ENCODE peak calls at places on chromosomes 3 and 15, in five cellular contexts. One of them, this sample, is unnamed.

GRCh38 chr15:92164327-92165000 is 229.2 kb upstream of the ST8SIA2 start:
- DNase-seq in AML-193: no peak
- DNase-seq in activated naive CD4-positive, alpha-beta T cell treated with anti-CD3 and anti-CD28 coated beads, Interleukin-2, amount 50 U/mL, for 16 hours: no peak
- DNase-seq in progenitor cell of endocrine pancreas: no peak
- DNase-seq in CD8-positive, alpha-beta memory T cell: no peak
- DNase-seq in this sample: no peak

GRCh38 chr3:39153977-39154299 is 547 bp upstream of the CSRNP1 start:
- DNase-seq in AML-193: no peak
- DNase-seq in activated naive CD4-positive, alpha-beta T cell treated with anti-CD3 and anti-CD28 coated beads, Interleukin-2, amount 50 U/mL, for 16 hours: no peak
- DNase-seq in progenitor cell of endocrine pancreas: no peak
- DNase-seq in CD8-positive, alpha-beta memory T cell: no peak
- DNase-seq in this sample: no peak

GRCh38 chr15:67190326-67190725 is 64.1 kb downstream of the AAGAB start:
- DNase-seq in AML-193: no peak
- DNase-seq in activated naive CD4-positive, alpha-beta T cell treated with anti-CD3 and anti-CD28 coated beads, Interleukin-2, amount 50 U/mL, for 16 hours: no peak
- DNase-seq in progenitor cell of endocrine pancreas: no peak
- DNase-seq in CD8-positive, alpha-beta memory T cell: no peak
- DNase-seq in this sample: no peak

GRCh38 chr3:142784228-142784627 is 60.4 kb downstream of the TRPC1 start:
- DNase-seq in AML-193: no peak
- DNase-seq in activated naive CD4-positive, alpha-beta T cell treated with anti-CD3 and anti-CD28 coated beads, Interleukin-2, amount 50 U/mL, for 16 hours: no peak
- DNase-seq in progenitor cell of endocrine pancreas: no peak
- DNase-seq in CD8-positive, alpha-beta memory T cell: no peak
- DNase-seq in this sample: no peak

GRCh38 chr3:34483290-34483887 is 685.0 kb downstream of the PDCD6IP start:
- DNase-seq in AML-193: no peak
- DNase-seq in activated naive CD4-positive, alpha-beta T cell treated with anti-CD3 and anti-CD28 coated beads, Interleukin-2, amount 50 U/mL, for 16 hours: no peak
- DNase-seq in progenitor cell of endocrine pancreas: no peak
- DNase-seq in CD8-positive, alpha-beta memory T cell: no peak
- DNase-seq in this sample: no peak

GRCh38 chr3:120428904-120429303 is 21.9 kb downstream of the FSTL1 start:
- DNase-seq in AML-193: no peak
- DNase-seq in activated naive CD4-positive, alpha-beta T cell treated with anti-CD3 and anti-CD28 coated beads, Interleukin-2, amount 50 U/mL, for 16 hours: no peak
- DNase-seq in progenitor cell of endocrine pancreas: no peak
- DNase-seq in CD8-positive, alpha-beta memory T cell: no peak
- DNase-seq in this sample: no peak

GRCh38 chr3:71462586-71462985 is 120.9 kb downstream of the FOXP1 start:
- DNase-seq in AML-193: no peak
- DNase-seq in activated naive CD4-positive, alpha-beta T cell treated with anti-CD3 and anti-CD28 coated beads, Interleukin-2, amount 50 U/mL, for 16 hours: no peak
- DNase-seq in progenitor cell of endocrine pancreas: no peak
- DNase-seq in CD8-positive, alpha-beta memory T cell: no peak
- DNase-seq in this sample: no peak

GRCh38 chr3:42229942-42230688 is 35.9 kb downstream of the CCK start:
- DNase-seq in AML-193: peak; percentile 31
- DNase-seq in activated naive CD4-positive, alpha-beta T cell treated with anti-CD3 and anti-CD28 coated beads, Interleukin-2, amount 50 U/mL, for 16 hours: no peak
- DNase-seq in progenitor cell of endocrine pancreas: no peak
- DNase-seq in CD8-positive, alpha-beta memory T cell: no peak
- DNase-seq in this sample: no peak

GRCh38 chr3:64295594-64295993 is 70.3 kb upstream of the PRICKLE2 start:
- DNase-seq in AML-193: no peak
- DNase-seq in activated naive CD4-positive, alpha-beta T cell treated with anti-CD3 and anti-CD28 coated beads, Interleukin-2, amount 50 U/mL, for 16 hours: no peak
- DNase-seq in progenitor cell of endocrine pancreas: no peak
- DNase-seq in CD8-positive, alpha-beta memory T cell: no peak
- DNase-seq in this sample: no peak